ENCODE peak calls at places on chromosomes 4 and X, in four cellular contexts. O is ovary, V is cardiac muscle cell, L is transverse colon. Z is an unnamed sample. For H3K27me3, the result is how much of the 10 kb centered on the place peaks cover.

GRCh38 chrX:55450259-55450658 is 1.7 kb upstream of the MAGEH1 start:
- DNase-seq in L (no peak), O (no peak), V (peak), Z (no peak)

GRCh38 chrX:34918856-34919255 is 23.7 kb upstream of the FAM47B start:
- DNase-seq in L (no peak), O (no peak), V (peak), Z (peak)

GRCh38 chrX:14448406-14448805 is 80.9 kb upstream of the GLRA2 start:
- DNase-seq in V (no peak), O (no peak), L (no peak), Z (no peak)

GRCh38 chrX:118554511-118554910 is 58.9 kb downstream of the DOCK11 start:
- DNase-seq in L (no peak), V (no peak), O (no peak), Z (no peak)

GRCh38 chrX:129678176-129678880 is 23.6 kb upstream of the APLN start:
- DNase-seq in O (peak), L (peak), V (no peak), Z (no peak)

GRCh38 chr4:112296949-112297483 is at the start of gene ALPK1:
- DNase-seq in V (peak), O (no peak), L (no peak), Z (peak)

GRCh38 chrX:150566734-150567182 is 1.7 kb upstream of the MTM1 start:
- DNase-seq in O (no peak), V (no peak), L (no peak), Z (peak)

GRCh38 chr4:95867919-95868318 is 28.0 kb downstream of the PDHA2 start:
- DNase-seq in L (no peak), V (peak), O (no peak), Z (no peak)

GRCh38 chr4:110754726-110755125 is 131.8 kb upstream of the PITX2 start:
- DNase-seq in V (peak), O (no peak), L (no peak), Z (no peak)

GRCh38 chr4:130432289-130432688 is 1336.3 kb downstream of the C4orf33 start:
- DNase-seq in V (no peak), L (no peak), O (no peak), Z (no peak)

GRCh38 chrX:12610079-12610478 is 181.1 kb upstream of the PRPS2 start:
- DNase-seq in V (peak), L (no peak), O (no peak), Z (peak)

GRCh38 chr4:41747230-41748055 is 1.1 kb downstream of the PHOX2B start:
- DNase-seq in O (no peak), L (no peak), V (no peak), Z (no peak)

GRCh38 chr4:96784336-96784735 is 944.4 kb downstream of the PDHA2 start:
- DNase-seq in L (no peak), O (no peak), V (no peak), Z (no peak)

GRCh38 chrX:22800806-22801205 is 199.0 kb upstream of the DDX53 start:
- DNase-seq in O (no peak), V (no peak), L (no peak), Z (peak)

GRCh38 chr4:56641494-56642051 is 39.5 kb downstream of the HOPX start:
- DNase-seq in L (no peak), V (peak), O (no peak), Z (no peak)

GRCh38 chr4:80189581-80189955 is 7.7 kb upstream of the PRDM8 start:
- DNase-seq in L (no peak), V (no peak), O (no peak), Z (no peak)

GRCh38 chr4:24262084-24262483 is 322.3 kb downstream of the DHX15 start:
- DNase-seq in V (no peak), O (no peak), L (no peak), Z (no peak)

GRCh38 chr4:7101692-7102515 is 34.0 kb upstream of the GRPEL1 start:
- DNase-seq in L (peak), V (peak), O (peak), Z (peak)

GRCh38 chr4:98586231-98586630 is 72.2 kb downstream of the TSPAN5 start:
- DNase-seq in O (no peak), V (peak), L (no peak), Z (no peak)

GRCh38 chr4:47704693-47705325 is 133.1 kb downstream of the CORIN start:
- DNase-seq in V (peak), O (no peak), L (no peak), Z (peak)

GRCh38 chr4:127113852-127114362 is 518.9 kb upstream of the INTU start:
- DNase-seq in L (no peak), O (no peak), V (no peak), Z (no peak)

GRCh38 chrX:134338527-134338926 is 101.5 kb downstream of the CCDC160 start:
- DNase-seq in V (no peak), O (no peak), L (no peak), Z (no peak)

GRCh38 chr4:3733195-3733594 is 33.0 kb upstream of the ADRA2C start:
- DNase-seq in L (no peak), O (no peak), V (no peak), Z (no peak)

GRCh38 chr4:185573651-185574199 is 38.4 kb upstream of the PDLIM3 start:
- DNase-seq in V (peak), O (no peak), L (no peak), Z (peak)

GRCh38 chrX:120140293-120140981 is 18.0 kb upstream of the RHOXF2 start:
- DNase-seq in L (no peak), O (no peak), V (no peak), Z (no peak)

DNA sequence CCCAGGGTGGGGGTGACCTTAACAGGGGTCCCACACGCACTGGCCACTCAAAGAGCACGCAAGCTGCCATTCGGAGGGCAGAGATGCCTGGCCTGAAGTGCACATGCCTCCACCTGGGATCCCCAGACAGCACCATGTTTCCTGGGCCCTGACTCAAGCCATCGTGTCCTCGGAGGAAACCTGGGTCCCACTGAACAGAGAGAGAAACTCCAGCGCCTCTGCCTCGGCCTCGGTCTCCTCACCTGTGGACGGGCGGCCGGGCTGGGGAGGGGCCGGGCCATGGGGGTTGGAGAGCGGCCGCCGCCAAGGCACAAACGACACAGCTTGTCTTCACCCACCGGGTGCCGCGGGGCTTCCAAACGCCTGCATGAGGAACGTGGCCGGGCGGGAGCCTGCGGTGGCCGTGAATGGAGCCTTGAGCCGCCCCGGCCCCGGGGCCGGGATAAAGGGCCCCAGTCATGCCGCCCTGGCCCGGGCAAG is 30.0 kb upstream of the FGFR3 start:
- DNase-seq in L (no peak), O (no peak), V (no peak), Z (no peak)
- H3K4me3 ChIP-seq in L (peak), O (no peak), V (no peak), Z (no peak)

GRCh38 chr4:5110901-5111300 is 59.6 kb downstream of the STK32B start:
- DNase-seq in V (no peak), O (no peak), L (no peak), Z (no peak)
- H3K27me3 ChIP-seq in V (under half), O (under half), L (under half), Z (under half)

GRCh38 chrX:33133320-33133719 is 78.0 kb downstream of the DMD start:
- DNase-seq in O (no peak), V (no peak), L (no peak), Z (no peak)
- H3K27ac ChIP-seq in O (no peak), V (no peak), L (no peak), Z (no peak)

DNA sequence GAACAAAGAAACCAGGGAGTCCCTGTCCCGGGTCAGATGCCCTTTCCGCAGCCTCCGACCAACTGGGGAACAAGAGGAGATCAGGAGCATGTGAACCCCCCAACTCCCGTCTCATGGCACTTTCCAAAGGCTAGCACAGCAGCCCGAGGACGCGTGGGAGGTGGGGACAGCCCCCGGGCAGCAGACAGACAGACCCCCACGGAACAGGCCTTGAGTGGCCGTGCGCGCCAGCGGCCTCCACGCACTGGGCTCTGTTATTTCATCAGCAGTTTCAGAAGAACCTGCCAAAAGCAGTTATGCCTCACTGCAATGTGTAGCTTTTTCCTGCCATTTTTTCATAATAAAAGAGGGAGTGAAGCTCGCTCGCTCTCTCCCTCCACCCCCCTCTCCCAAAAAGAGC is 349 bp upstream of the FGF16 start:
- DNase-seq in O (peak), L (no peak), V (peak), Z (no peak)
- H3K4me3 ChIP-seq in O (peak), L (peak), V (peak), Z (no peak)

GRCh38 chrX:140298946-140299345 is 205.9 kb downstream of the SOX3 start:
- DNase-seq in V (no peak), L (no peak), O (no peak), Z (peak)
- H3K27me3 ChIP-seq in V (under half), L (under half), O (under half), Z (under half)

DNA sequence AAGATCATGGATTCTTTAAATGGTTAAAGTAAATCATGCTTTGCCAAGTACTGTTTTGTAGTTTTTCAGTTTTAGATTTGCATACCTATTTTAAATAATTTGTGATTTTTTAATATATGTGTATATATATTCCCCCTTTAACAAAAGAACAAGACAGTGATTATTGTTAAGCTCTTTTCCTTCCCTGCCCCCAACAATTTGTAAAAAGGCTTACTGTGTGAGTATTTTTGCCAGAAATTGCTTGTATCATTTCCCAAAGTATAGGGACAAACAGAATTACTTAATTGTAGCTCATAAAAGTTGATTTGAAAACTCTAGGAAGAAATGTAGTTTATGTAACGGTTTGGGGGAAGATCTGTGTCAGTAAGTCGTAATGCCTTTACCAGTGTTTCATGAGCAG is 19.0 kb downstream of the CPEB2 start:
- DNase-seq in V (no peak), O (no peak), L (no peak), Z (no peak)
- H3K27ac ChIP-seq in V (peak), O (no peak), L (peak), Z (no peak)

GRCh38 chr4:61376301-61376700 is 176.2 kb downstream of the ADGRL3 start:
- DNase-seq in L (no peak), V (peak), O (no peak), Z (no peak)

GRCh38 chr4:61374612-61374920 is 174.4 kb downstream of the ADGRL3 start:
- DNase-seq in V (peak), L (no peak), O (no peak), Z (no peak)

GRCh38 chr4:61375316-61375715 is 175.2 kb downstream of the ADGRL3 start:
- DNase-seq in L (no peak), V (peak), O (no peak), Z (no peak)

GRCh38 chr4:61379406-61379805 is 179.3 kb downstream of the ADGRL3 start:
- DNase-seq in O (no peak), L (no peak), V (no peak), Z (no peak)

GRCh38 chr4:61373901-61374611 is 173.9 kb downstream of the ADGRL3 start:
- DNase-seq in O (no peak), V (peak), L (no peak), Z (no peak)
- H3K4me3 ChIP-seq in O (no peak), V (no peak), L (no peak), Z (no peak)